ENCODE peak calls at places on chromosomes 6 and 20, in six cellular contexts. M is stomach, A is brain microvascular endothelial cell, B is MM.1S, I is upper lobe of right lung, H is lower lobe of right lung. D is an unnamed sample.

GRCh38 chr6:6283747-6284146 is 36.7 kb downstream of the F13A1 start:
- DNase-seq in A (no peak), B (no peak), M (no peak), H (no peak), I (no peak), D (no peak)

GRCh38 chr20:50790651-50791277 is 4.1 kb upstream of the BCAS4 start:
- DNase-seq in I (peak), H (peak), M (peak), A (peak), B (peak), D (peak)

GRCh38 chr6:106098383-106099234 is 12.5 kb downstream of the PRDM1 start:
- DNase-seq in I (no peak), H (peak), B (peak), A (peak), M (peak), D (peak)

GRCh38 chr6:2028457-2029038 is 216.9 kb downstream of the GMDS start:
- DNase-seq in B (no peak), H (no peak), A (no peak), M (no peak), I (no peak), D (no peak)

GRCh38 chr6:161882196-161882595 is 608.3 kb upstream of the AGPAT4 start:
- DNase-seq in B (no peak), H (no peak), M (no peak), I (no peak), A (no peak), D (no peak)

GRCh38 chr20:22456109-22456508 is 128.3 kb downstream of the FOXA2 start:
- DNase-seq in H (no peak), M (no peak), B (no peak), I (no peak), A (no peak), D (no peak)

GRCh38 chr6:137677714-137678113 is 183.5 kb upstream of the OLIG3 start:
- DNase-seq in M (no peak), H (peak), B (no peak), I (peak), A (no peak), D (no peak)

GRCh38 chr6:16334671-16335070 is 96.3 kb downstream of the GMPR start:
- DNase-seq in M (no peak), A (peak), H (no peak), B (no peak), I (no peak), D (peak)

GRCh38 chr20:37914672-37915433 is 11.9 kb downstream of the VSTM2L start:
- DNase-seq in A (no peak), B (no peak), H (no peak), M (no peak), I (peak), D (no peak)

GRCh38 chr6:82568290-82568993 is 204.8 kb downstream of the TPBG start:
- DNase-seq in A (no peak), I (no peak), H (no peak), M (no peak), B (peak), D (no peak)

GRCh38 chr20:53080969-53081871 is 109.1 kb downstream of the TSHZ2 start:
- DNase-seq in H (peak), B (no peak), I (no peak), A (no peak), M (peak), D (no peak)

GRCh38 chr6:39280247-39280731 is 33.9 kb downstream of the KCNK17 start:
- DNase-seq in A (peak), M (peak), B (no peak), I (peak), H (no peak), D (peak)

GRCh38 chr6:3438190-3439167 is 18.4 kb downstream of the SLC22A23 start:
- DNase-seq in H (no peak), A (peak), M (no peak), I (no peak), B (no peak), D (no peak)

GRCh38 chr6:119966484-119966883 is 616.9 kb upstream of the MAN1A1 start:
- DNase-seq in B (no peak), M (no peak), H (no peak), I (no peak), A (no peak), D (no peak)

GRCh38 chr6:113936093-113936934 is 34.6 kb downstream of the HDAC2 start:
- DNase-seq in M (no peak), A (peak), I (no peak), B (peak), H (no peak), D (peak)

GRCh38 chr20:53399592-53400335 is 193.9 kb downstream of the ZNF217 start:
- DNase-seq in H (peak), A (no peak), B (no peak), M (peak), I (peak), D (no peak)

GRCh38 chr6:22041797-22042489 is 254.9 kb downstream of the PRL start:
- DNase-seq in H (no peak), B (no peak), M (no peak), A (peak), I (no peak), D (no peak)

GRCh38 chr6:72946766-72947165 is 278.5 kb downstream of the KHDC1L start:
- DNase-seq in H (no peak), M (no peak), A (peak), I (no peak), B (no peak), D (peak)

GRCh38 chr6:69601132-69601531 is 195.7 kb downstream of the LMBRD1 start:
- DNase-seq in H (no peak), I (no peak), A (no peak), B (no peak), M (no peak), D (no peak)

GRCh38 chr20:33515569-33516216 is 25.8 kb downstream of the CBFA2T2 start:
- DNase-seq in B (no peak), H (no peak), A (no peak), M (no peak), I (no peak), D (peak)
- TF ChIP-seq CTCF in B (peak), H (no peak), A (peak), M (no peak), I (peak), D (peak)

DNA sequence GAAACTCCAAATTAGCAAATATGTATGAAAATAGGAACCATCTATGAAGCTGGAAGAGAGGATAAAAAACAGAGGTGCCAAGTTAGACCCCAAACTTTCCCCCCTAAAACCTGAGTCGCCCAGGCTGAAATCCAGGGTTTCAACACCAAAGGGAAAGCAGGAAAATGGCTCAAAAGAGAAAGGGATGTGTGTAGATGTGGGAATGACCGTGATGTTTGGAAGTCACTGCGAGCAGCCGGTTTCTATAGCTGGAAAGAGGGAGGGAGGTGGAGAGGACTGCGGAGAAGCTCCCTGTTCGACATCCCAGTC is 4.5 kb downstream of the RING1 start:
- DNase-seq in I (no peak), B (no peak), M (no peak), A (no peak), H (no peak), D (no peak)
- H3K4me3 ChIP-seq in I (peak), B (no peak), M (peak), A (peak), H (peak), D (peak)

GRCh38 chr6:165886169-165886568 is 223.1 kb upstream of the PDE10A start:
- DNase-seq in A (no peak), M (no peak), I (no peak), B (no peak), H (no peak), D (no peak)

GRCh38 chr6:165891320-165891719 is 228.3 kb upstream of the PDE10A start:
- DNase-seq in B (no peak), A (no peak), M (no peak), I (no peak), H (no peak), D (no peak)

GRCh38 chr6:165893431-165893830 is 230.4 kb upstream of the PDE10A start:
- DNase-seq in M (no peak), I (no peak), H (no peak), B (no peak), A (no peak), D (no peak)

GRCh38 chr6:165890404-165890735 is 227.3 kb upstream of the PDE10A start:
- DNase-seq in I (no peak), H (no peak), M (no peak), A (no peak), B (no peak), D (no peak)

DNA sequence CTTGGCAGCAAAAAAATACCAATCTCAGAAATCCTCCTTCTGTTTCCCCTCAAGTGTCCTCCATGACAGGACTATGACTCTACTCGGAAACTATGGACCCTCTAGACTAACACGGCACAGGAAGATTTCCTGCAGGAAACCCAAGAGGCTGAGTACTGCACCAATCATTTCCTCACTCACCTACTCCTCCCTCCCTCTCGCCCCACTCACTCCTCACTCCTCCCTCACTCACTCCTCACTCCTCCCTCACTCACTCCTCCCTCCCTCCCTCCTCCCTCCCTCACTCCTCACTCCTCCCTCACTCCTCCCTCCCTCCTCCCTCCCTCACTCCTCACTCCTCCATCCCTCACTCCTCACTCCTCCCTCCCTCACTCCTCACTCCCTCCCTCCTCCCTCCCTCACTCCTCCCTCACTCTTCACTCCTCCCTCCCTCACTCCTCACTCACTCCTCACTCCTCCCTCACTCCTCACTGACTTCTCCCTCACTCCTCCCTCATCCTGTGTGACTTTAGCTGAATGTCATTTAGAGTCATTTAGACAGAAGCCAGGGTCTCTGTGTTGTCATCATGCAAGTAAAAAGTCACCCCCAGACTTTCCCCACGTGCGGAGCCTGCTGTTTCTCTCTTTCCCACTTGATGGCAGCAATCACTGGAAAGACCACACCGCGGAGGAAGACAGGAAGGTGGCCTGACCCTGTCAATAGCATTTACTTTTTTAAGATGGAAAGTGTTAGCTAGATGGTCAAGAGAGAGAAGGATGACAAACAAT is 226.8 kb upstream of the PDE10A start:
- DNase-seq in B (no peak), I (no peak), H (no peak), A (peak), M (no peak), D (no peak)
- TF ChIP-seq CTCF in B (peak), I (peak), H (peak), A (peak), M (no peak), D (peak)

GRCh38 chr6:157221049-157221816 is 102.1 kb downstream of the TMEM242 start:
- DNase-seq in I (peak), H (peak), M (peak), A (peak), B (peak), D (peak)
- H3K4me3 ChIP-seq in I (peak), H (peak), M (peak), A (peak), B (peak), D (peak)

GRCh38 chr20:61874421-61875068 is 191.1 kb downstream of the TAF4 start:
- DNase-seq in H (no peak), I (no peak), B (no peak), A (no peak), M (no peak), D (peak)
- TF ChIP-seq CTCF in H (no peak), I (no peak), B (no peak), A (peak), M (no peak), D (peak)

GRCh38 chr20:41277049-41277448 is 40.5 kb downstream of the ZHX3 start:
- DNase-seq in B (no peak), H (no peak), A (no peak), I (no peak), M (no peak), D (no peak)

GRCh38 chr20:41274152-41274551 is 43.4 kb downstream of the ZHX3 start:
- DNase-seq in B (no peak), H (no peak), M (no peak), A (no peak), I (no peak), D (no peak)

GRCh38 chr20:41276317-41276751 is 41.2 kb downstream of the ZHX3 start:
- DNase-seq in A (no peak), M (no peak), I (no peak), B (no peak), H (no peak), D (no peak)

GRCh38 chr20:41275181-41275793 is 42.2 kb downstream of the ZHX3 start:
- DNase-seq in I (no peak), A (peak), H (no peak), M (peak), B (no peak), D (peak)

GRCh38 chr20:41273445-41273844 is 44.1 kb downstream of the ZHX3 start:
- DNase-seq in H (no peak), M (no peak), I (no peak), A (no peak), B (no peak), D (no peak)
- H3K4me3 ChIP-seq in H (no peak), M (no peak), I (no peak), A (no peak), B (no peak), D (no peak)

DNA sequence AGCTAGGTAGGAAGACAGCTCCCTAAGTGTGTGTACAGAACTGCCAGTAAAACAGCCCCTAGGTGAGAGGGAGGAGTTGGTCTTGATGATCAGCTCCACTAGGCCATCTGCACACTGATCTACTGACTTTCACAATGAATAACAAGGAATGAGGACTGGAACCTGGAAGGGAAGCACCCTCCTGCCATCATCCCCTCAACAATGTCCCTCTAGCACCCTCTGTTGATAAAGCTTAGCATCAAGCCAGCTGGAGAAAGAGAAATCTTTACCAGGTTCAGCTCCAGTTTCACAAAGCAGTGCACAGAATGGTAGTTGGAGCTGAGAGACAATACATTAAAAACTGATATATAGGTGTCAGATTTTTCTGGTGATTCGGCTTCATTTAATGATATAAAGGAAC is 57.2 kb upstream of the IRAK1BP1 start:
- DNase-seq in H (no peak), A (peak), M (no peak), B (peak), I (no peak), D (peak)
- TF ChIP-seq CTCF in H (peak), A (peak), M (no peak), B (peak), I (peak), D (peak)

DNA sequence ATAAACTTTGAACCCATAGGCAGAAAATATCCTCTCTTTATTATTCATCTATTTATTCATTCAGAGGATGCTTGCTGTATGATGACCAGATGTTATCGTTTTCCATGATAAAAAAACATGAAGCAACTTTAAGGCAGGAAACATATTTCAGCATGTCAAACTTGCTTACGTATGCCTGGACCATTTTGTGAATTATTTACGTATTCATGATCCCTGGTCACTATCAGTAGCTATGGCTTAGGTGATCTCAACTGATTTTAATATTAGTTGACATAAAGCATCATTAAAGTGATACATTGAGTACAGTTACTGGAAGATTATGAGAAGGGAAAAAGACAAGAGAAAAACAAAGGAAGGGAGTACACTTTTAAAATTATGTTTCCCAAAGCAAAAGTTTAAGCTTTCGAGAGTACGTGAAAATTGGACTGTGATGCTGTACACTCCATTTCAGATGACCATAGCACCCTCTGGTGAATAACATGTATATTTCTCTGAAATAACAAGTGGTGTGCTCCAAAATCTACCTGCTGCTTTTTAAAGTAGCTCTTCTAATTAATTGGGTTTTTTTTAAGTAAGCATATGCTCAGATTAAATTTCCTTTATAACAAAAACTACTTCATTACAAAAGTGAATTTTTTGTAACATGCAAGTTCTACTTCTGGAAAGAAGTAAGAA is 215.1 kb upstream of the HSF2 start:
- DNase-seq in I (no peak), H (no peak), A (no peak), M (no peak), B (no peak), D (peak)
- H3K4me3 ChIP-seq in I (no peak), H (no peak), A (no peak), M (no peak), B (no peak), D (peak)

DNA sequence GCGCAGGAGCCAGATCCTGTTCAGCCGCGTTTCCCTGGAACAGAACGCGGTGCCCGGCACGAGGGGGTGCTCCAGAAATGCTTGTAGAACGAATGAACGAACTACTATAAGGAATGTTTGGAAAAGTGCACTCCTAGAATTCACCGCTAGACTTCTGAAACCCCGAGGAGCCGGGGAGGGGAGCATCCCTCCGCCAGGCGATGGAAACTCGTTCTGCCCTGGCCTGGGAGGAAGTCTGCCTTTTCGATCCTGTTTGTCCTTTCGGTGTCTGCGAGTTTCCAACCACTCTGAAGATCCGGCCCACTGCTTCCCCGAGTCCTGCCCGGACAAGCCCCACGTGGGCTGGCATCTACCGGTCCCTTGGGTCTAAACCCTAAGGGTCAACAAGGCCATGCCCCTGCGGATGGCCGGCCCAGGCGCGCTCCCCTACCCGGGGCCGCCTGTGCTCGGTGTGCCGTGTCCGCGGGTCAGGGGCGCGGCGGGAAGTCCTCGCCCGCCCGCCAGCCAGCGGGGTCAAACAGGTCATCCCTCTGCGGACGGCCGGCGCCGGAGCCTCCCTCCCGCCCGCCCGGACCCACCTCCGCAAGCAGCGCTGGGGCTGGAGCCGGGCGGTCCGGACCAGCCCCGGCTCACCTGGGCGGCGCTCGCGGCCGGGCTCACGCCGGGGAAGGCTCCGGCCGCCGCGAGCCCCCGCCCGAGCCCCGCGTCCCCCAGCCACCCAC is 521 bp downstream of the SULF2 start:
- DNase-seq in A (no peak), H (no peak), B (peak), I (no peak), M (no peak), D (peak)
- TF ChIP-seq CTCF in A (peak), H (no peak), B (no peak), I (no peak), M (no peak), D (peak)

DNA sequence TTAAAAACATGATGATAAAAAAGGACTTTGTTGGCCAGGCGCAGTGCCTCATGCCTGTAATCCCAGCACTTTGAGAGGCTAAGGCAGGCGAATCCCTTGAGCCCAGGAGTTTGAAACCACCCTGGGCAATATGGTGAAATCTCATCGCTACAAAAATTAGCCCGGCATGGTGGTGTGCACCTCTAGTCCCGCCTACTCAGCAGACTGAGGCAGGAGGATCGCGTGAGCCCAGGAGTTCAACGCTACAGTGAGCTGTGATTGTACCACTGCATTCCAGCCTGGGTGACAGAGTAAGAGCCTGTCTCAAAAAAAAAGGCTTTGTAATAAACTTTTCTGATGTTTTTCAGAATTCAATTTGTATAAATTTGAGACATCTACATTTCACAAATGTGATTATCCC is 60.1 kb downstream of the GFOD1 start:
- DNase-seq in A (no peak), H (no peak), B (no peak), M (no peak), I (no peak), D (no peak)
- H3K4me3 ChIP-seq in A (no peak), H (no peak), B (no peak), M (no peak), I (no peak), D (no peak)